ENCODE peak calls at places on chromosome 20, in six cellular contexts. One of them, this sample, is unnamed.

GRCh38 chr20:38569747-38570519 is 11.1 kb upstream of the ADIG start:
- DNase-seq in SK-N-SH: no peak
- DNase-seq in GM23338: no peak
- DNase-seq in HepG2: no peak
- DNase-seq in HCT116: no peak
- DNase-seq in sigmoid colon: no peak
- DNase-seq in this sample: no peak

GRCh38 chr20:38985603-38986170 is 23.5 kb downstream of the DHX35 start:
- DNase-seq in sigmoid colon: no peak
- DNase-seq in SK-N-SH: no peak
- DNase-seq in GM23338: no peak
- DNase-seq in HCT116: no peak
- DNase-seq in HepG2: peak
- DNase-seq in this sample: no peak

GRCh38 chr20:29497261-29497671 is 1760.2 kb upstream of the DEFB115 start:
- DNase-seq in sigmoid colon: no peak
- DNase-seq in SK-N-SH: peak
- DNase-seq in GM23338: no peak
- DNase-seq in HepG2: peak
- DNase-seq in HCT116: no peak
- DNase-seq in this sample: peak

GRCh38 chr20:21702553-21703467 is 2.7 kb upstream of the PAX1 start:
- DNase-seq in GM23338: peak
- DNase-seq in SK-N-SH: peak
- DNase-seq in sigmoid colon: peak
- DNase-seq in HCT116: no peak
- DNase-seq in HepG2: peak
- DNase-seq in this sample: peak

GRCh38 chr20:617934-618690 is 8.0 kb upstream of the TCF15 start:
- DNase-seq in HepG2: no peak
- DNase-seq in GM23338: no peak
- DNase-seq in sigmoid colon: no peak
- DNase-seq in HCT116: no peak
- DNase-seq in SK-N-SH: no peak
- DNase-seq in this sample: no peak

GRCh38 chr20:41133709-41134361 is 3.5 kb upstream of the PLCG1 start:
- DNase-seq in GM23338: no peak
- DNase-seq in sigmoid colon: no peak
- DNase-seq in SK-N-SH: no peak
- DNase-seq in HepG2: no peak
- DNase-seq in HCT116: no peak
- DNase-seq in this sample: peak

GRCh38 chr20:42530855-42531674 is 658.6 kb downstream of the PTPRT start:
- DNase-seq in sigmoid colon: no peak
- DNase-seq in SK-N-SH: peak
- DNase-seq in HCT116: no peak
- DNase-seq in GM23338: peak
- DNase-seq in HepG2: peak
- DNase-seq in this sample: no peak

GRCh38 chr20:35776513-35777101 is 4.8 kb downstream of the PHF20 start:
- DNase-seq in GM23338: no peak
- DNase-seq in SK-N-SH: peak
- DNase-seq in sigmoid colon: peak
- DNase-seq in HepG2: no peak
- DNase-seq in HCT116: no peak
- DNase-seq in this sample: peak

GRCh38 chr20:51258582-51259175 is 235.8 kb upstream of the KCNG1 start:
- DNase-seq in SK-N-SH: no peak
- DNase-seq in HepG2: no peak
- DNase-seq in HCT116: no peak
- DNase-seq in GM23338: no peak
- DNase-seq in sigmoid colon: no peak
- DNase-seq in this sample: peak

GRCh38 chr20:61253640-61254511 is 1.8 kb downstream of the CDH4 start:
- DNase-seq in HCT116: no peak
- DNase-seq in SK-N-SH: peak
- DNase-seq in sigmoid colon: no peak
- DNase-seq in GM23338: peak
- DNase-seq in HepG2: no peak
- DNase-seq in this sample: no peak
- TF ChIP-seq CTCF in HCT116: no peak
- TF ChIP-seq CTCF in SK-N-SH: no peak
- TF ChIP-seq CTCF in sigmoid colon: no peak
- TF ChIP-seq CTCF in GM23338: peak
- TF ChIP-seq CTCF in HepG2: no peak
- TF ChIP-seq CTCF in this sample: no peak

DNA sequence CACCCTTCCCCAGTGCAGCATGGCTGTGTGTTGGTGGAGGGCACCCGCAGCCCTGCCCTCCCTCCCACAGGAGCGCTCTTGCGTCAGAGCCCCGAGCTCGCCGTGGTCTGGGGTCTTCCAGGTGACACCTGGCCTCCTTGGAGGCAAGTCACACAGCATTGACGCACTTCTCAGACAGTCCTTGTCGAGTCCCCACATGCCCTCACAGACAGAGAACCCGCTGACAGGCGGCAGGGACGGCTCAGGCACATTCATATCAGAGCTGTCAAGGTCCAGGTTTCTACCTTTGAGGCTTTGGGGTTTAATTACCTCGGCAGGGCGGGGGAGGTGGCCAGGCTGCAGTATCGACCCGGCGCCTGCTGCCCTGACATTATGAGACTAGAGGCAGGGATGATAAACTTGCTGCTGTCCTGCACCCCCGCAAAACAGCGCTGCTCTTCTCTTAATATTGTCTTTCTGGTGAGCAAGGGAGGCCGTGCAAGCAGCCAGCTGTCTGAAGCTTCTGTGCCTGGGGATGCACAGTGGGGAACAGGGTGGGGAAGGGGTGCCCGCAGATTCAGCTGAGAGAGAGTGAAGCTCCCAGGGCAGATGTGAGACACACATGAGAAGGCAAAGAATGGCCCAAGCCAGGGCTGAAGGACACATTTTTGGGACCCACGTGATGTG is 4.7 kb downstream of the NPEPL1 start:
- DNase-seq in HCT116: no peak
- DNase-seq in sigmoid colon: peak
- DNase-seq in HepG2: no peak
- DNase-seq in SK-N-SH: no peak
- DNase-seq in GM23338: no peak
- DNase-seq in this sample: no peak
- TF ChIP-seq POLR2AphosphoS5 in HCT116: no peak
- TF ChIP-seq POLR2AphosphoS5 in sigmoid colon: no peak
- TF ChIP-seq POLR2AphosphoS5 in HepG2: no peak
- TF ChIP-seq POLR2AphosphoS5 in SK-N-SH: no peak
- TF ChIP-seq POLR2AphosphoS5 in GM23338: no peak
- TF ChIP-seq POLR2AphosphoS5 in this sample: no peak

GRCh38 chr20:37228111-37228510 is 33.5 kb downstream of the GHRH start:
- DNase-seq in SK-N-SH: no peak
- DNase-seq in sigmoid colon: no peak
- DNase-seq in HepG2: no peak
- DNase-seq in GM23338: no peak
- DNase-seq in HCT116: no peak
- DNase-seq in this sample: no peak

GRCh38 chr20:37222086-37222485 is 39.5 kb downstream of the GHRH start:
- DNase-seq in GM23338: no peak
- DNase-seq in sigmoid colon: no peak
- DNase-seq in HepG2: no peak
- DNase-seq in HCT116: no peak
- DNase-seq in SK-N-SH: no peak
- DNase-seq in this sample: no peak

GRCh38 chr20:37223053-37223452 is 38.6 kb downstream of the GHRH start:
- DNase-seq in HCT116: no peak
- DNase-seq in SK-N-SH: no peak
- DNase-seq in HepG2: no peak
- DNase-seq in sigmoid colon: no peak
- DNase-seq in GM23338: no peak
- DNase-seq in this sample: no peak

GRCh38 chr20:37226889-37227288 is 34.7 kb downstream of the GHRH start:
- DNase-seq in SK-N-SH: no peak
- DNase-seq in HepG2: no peak
- DNase-seq in sigmoid colon: peak
- DNase-seq in HCT116: no peak
- DNase-seq in GM23338: no peak
- DNase-seq in this sample: no peak

DNA sequence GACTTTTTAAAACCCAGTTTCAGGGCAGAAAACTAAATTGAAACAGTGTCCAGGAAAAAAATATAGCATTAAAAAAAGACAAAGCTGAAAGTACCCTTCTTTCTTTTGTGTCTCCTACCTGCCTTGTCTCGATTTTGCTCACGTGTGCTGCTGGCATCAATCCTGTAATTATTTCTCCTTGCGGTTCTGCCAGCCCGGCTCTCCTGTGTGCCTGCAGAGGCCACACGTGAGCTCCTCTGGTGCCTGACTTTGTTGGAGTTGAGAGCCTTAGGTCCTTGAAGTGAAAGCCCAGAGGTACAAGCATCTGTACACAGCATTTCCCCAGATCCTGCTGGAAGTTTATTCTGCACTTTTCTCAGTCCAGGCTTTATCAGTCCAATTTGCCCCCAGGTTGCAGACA is 36.5 kb downstream of the GHRH start:
- DNase-seq in GM23338: no peak
- DNase-seq in HepG2: no peak
- DNase-seq in SK-N-SH: no peak
- DNase-seq in HCT116: no peak
- DNase-seq in sigmoid colon: no peak
- DNase-seq in this sample: no peak
- TF ChIP-seq CTCF in GM23338: no peak
- TF ChIP-seq CTCF in HepG2: no peak
- TF ChIP-seq CTCF in SK-N-SH: no peak
- TF ChIP-seq CTCF in HCT116: no peak
- TF ChIP-seq CTCF in sigmoid colon: no peak
- TF ChIP-seq CTCF in this sample: no peak

GRCh38 chr20:3865152-3865886 is 18.7 kb downstream of the MAVS start:
- DNase-seq in sigmoid colon: no peak
- DNase-seq in HCT116: no peak
- DNase-seq in GM23338: no peak
- DNase-seq in HepG2: no peak
- DNase-seq in SK-N-SH: no peak
- DNase-seq in this sample: no peak

GRCh38 chr20:3862333-3862732 is 15.7 kb downstream of the MAVS start:
- DNase-seq in sigmoid colon: no peak
- DNase-seq in GM23338: no peak
- DNase-seq in SK-N-SH: no peak
- DNase-seq in HepG2: no peak
- DNase-seq in HCT116: no peak
- DNase-seq in this sample: no peak

GRCh38 chr20:3864518-3864917 is 17.9 kb downstream of the MAVS start:
- DNase-seq in SK-N-SH: no peak
- DNase-seq in HepG2: no peak
- DNase-seq in HCT116: no peak
- DNase-seq in GM23338: no peak
- DNase-seq in sigmoid colon: no peak
- DNase-seq in this sample: no peak

GRCh38 chr20:3861191-3861590 is 14.6 kb downstream of the MAVS start:
- DNase-seq in SK-N-SH: no peak
- DNase-seq in HepG2: no peak
- DNase-seq in sigmoid colon: no peak
- DNase-seq in HCT116: no peak
- DNase-seq in GM23338: no peak
- DNase-seq in this sample: no peak

DNA sequence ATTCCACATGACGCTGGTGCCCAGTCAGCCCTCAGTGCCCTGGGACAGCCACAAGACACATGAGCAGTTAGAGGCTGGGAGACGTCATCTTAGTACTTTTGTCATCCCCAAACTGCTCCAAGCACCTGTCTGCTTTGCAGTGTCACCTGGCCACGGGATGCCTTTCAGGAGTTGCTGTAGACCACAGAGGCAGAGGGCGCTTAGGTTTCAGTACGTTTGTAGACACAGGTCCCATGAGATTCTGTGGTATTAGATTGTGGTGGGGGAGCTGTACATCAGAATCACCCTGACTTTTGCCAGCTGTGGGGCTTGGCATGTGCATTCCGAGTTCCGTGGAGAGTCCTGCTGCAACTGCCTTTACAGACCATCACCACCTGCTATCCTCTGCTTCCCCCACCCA is 16.7 kb downstream of the MAVS start:
- DNase-seq in SK-N-SH: no peak
- DNase-seq in sigmoid colon: no peak
- DNase-seq in HepG2: no peak
- DNase-seq in HCT116: no peak
- DNase-seq in GM23338: no peak
- DNase-seq in this sample: no peak
- TF ChIP-seq POLR2AphosphoS5 in SK-N-SH: no peak
- TF ChIP-seq POLR2AphosphoS5 in sigmoid colon: no peak
- TF ChIP-seq POLR2AphosphoS5 in HepG2: peak
- TF ChIP-seq POLR2AphosphoS5 in HCT116: peak
- TF ChIP-seq POLR2AphosphoS5 in GM23338: no peak
- TF ChIP-seq POLR2AphosphoS5 in this sample: no peak

GRCh38 chr20:9177278-9177677 is 108.4 kb downstream of the PLCB4 start:
- DNase-seq in GM23338: no peak
- DNase-seq in HCT116: no peak
- DNase-seq in SK-N-SH: no peak
- DNase-seq in HepG2: no peak
- DNase-seq in sigmoid colon: no peak
- DNase-seq in this sample: no peak

GRCh38 chr20:9169409-9169808 is 100.5 kb downstream of the PLCB4 start:
- DNase-seq in GM23338: no peak
- DNase-seq in HepG2: no peak
- DNase-seq in HCT116: no peak
- DNase-seq in SK-N-SH: no peak
- DNase-seq in sigmoid colon: no peak
- DNase-seq in this sample: no peak

GRCh38 chr20:9172908-9173307 is 104.0 kb downstream of the PLCB4 start:
- DNase-seq in GM23338: no peak
- DNase-seq in SK-N-SH: no peak
- DNase-seq in HCT116: no peak
- DNase-seq in HepG2: no peak
- DNase-seq in sigmoid colon: no peak
- DNase-seq in this sample: no peak
- TF ChIP-seq CTCF in GM23338: no peak
- TF ChIP-seq CTCF in SK-N-SH: peak
- TF ChIP-seq CTCF in HCT116: peak
- TF ChIP-seq CTCF in HepG2: peak
- TF ChIP-seq CTCF in sigmoid colon: no peak
- TF ChIP-seq CTCF in this sample: no peak

DNA sequence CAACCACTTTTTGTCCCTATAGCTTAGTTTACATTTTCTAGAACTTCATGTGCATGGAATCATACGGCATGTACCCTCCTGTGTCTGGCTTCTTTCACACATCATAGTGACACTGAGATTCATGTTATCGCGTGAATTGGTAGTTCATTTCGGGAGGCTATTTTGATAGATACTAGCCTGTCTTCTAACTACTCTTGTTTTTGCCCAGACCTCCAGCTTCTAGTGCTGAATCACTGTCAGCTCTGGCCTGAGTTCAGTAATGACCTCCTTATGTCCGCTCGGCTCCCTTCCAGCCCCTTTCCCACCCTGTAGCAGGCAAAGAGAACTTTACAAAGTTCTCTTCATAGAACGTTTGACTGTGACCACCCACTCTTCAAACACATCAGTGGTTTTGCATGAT is 14.1 kb downstream of the MYBL2 start:
- DNase-seq in HepG2: no peak
- DNase-seq in SK-N-SH: no peak
- DNase-seq in HCT116: no peak
- DNase-seq in GM23338: no peak
- DNase-seq in sigmoid colon: no peak
- DNase-seq in this sample: no peak
- TF ChIP-seq POLR2AphosphoS5 in HepG2: no peak
- TF ChIP-seq POLR2AphosphoS5 in SK-N-SH: no peak
- TF ChIP-seq POLR2AphosphoS5 in HCT116: no peak
- TF ChIP-seq POLR2AphosphoS5 in GM23338: no peak
- TF ChIP-seq POLR2AphosphoS5 in sigmoid colon: no peak
- TF ChIP-seq POLR2AphosphoS5 in this sample: no peak

GRCh38 chr20:11274137-11274536 is 600.3 kb upstream of the JAG1 start:
- DNase-seq in GM23338: peak
- DNase-seq in HCT116: peak
- DNase-seq in sigmoid colon: no peak
- DNase-seq in HepG2: peak
- DNase-seq in SK-N-SH: peak
- DNase-seq in this sample: peak
- TF ChIP-seq CTCF in GM23338: peak
- TF ChIP-seq CTCF in HCT116: peak
- TF ChIP-seq CTCF in sigmoid colon: peak
- TF ChIP-seq CTCF in HepG2: peak
- TF ChIP-seq CTCF in SK-N-SH: peak
- TF ChIP-seq CTCF in this sample: peak

This sample was measured in prostate gland.